ENCODE peak calls at places on chromosomes 3 and 15, in six cellular contexts. S is T-helper 9 cell, F is amygdala, C is renal cortical epithelial cell, Z is uterus, G is neural crest cell. Y is an unnamed sample.

GRCh38 chr15:93929375-93930094 is 301.8 kb upstream of the MCTP2 start:
- DNase-seq in C (no peak), S (no peak), G (no peak), Z (peak), F (no peak), Y (no peak)

GRCh38 chr3:19213608-19214220 is 65.4 kb downstream of the KCNH8 start:
- DNase-seq in F (no peak), Z (peak), G (no peak), C (peak), S (no peak), Y (no peak)

GRCh38 chr3:120506828-120507774 is 56.3 kb upstream of the FSTL1 start:
- DNase-seq in F (no peak), G (no peak), S (no peak), C (peak), Z (peak), Y (no peak)

GRCh38 chr3:43076857-43077256 is 29.0 kb downstream of the POMGNT2 start:
- DNase-seq in C (peak), S (no peak), Z (no peak), G (no peak), F (no peak), Y (no peak)

GRCh38 chr15:48507416-48508065 is 138.0 kb downstream of the FBN1 start:
- DNase-seq in G (peak), Z (peak), S (no peak), F (no peak), C (peak), Y (no peak)

GRCh38 chr3:30370681-30371271 is 235.6 kb upstream of the TGFBR2 start:
- DNase-seq in C (peak), G (no peak), F (no peak), Z (no peak), S (no peak), Y (no peak)

GRCh38 chr3:115930168-115930567 is 306.9 kb downstream of the GAP43 start:
- DNase-seq in S (no peak), Z (no peak), C (no peak), G (no peak), F (no peak), Y (no peak)

GRCh38 chr3:45402138-45402537 is 13.8 kb downstream of the LARS2 start:
- DNase-seq in G (no peak), S (no peak), F (no peak), C (peak), Z (no peak), Y (no peak)

GRCh38 chr15:33864360-33865075 is 103.8 kb upstream of the CHRM5 start:
- DNase-seq in G (no peak), C (no peak), S (no peak), Z (no peak), F (no peak), Y (no peak)

GRCh38 chr3:153354641-153355040 is 192.6 kb downstream of the RAP2B start:
- DNase-seq in F (no peak), G (no peak), Z (no peak), C (no peak), S (no peak), Y (no peak)

GRCh38 chr3:170608475-170608874 is 22.6 kb upstream of the SLC7A14 start:
- DNase-seq in Z (no peak), G (no peak), S (no peak), C (no peak), F (no peak), Y (no peak)

GRCh38 chr3:152413244-152413643 is 144.5 kb downstream of the MBNL1 start:
- DNase-seq in Z (no peak), F (no peak), G (no peak), S (no peak), C (no peak), Y (no peak)

GRCh38 chr15:63605816-63606215 is 8.6 kb downstream of the FBXL22 start:
- DNase-seq in G (no peak), S (peak), Z (no peak), F (no peak), C (no peak), Y (peak)

GRCh38 chr15:96344120-96344705 is 13.7 kb downstream of the NR2F2 start:
- DNase-seq in C (no peak), S (no peak), F (no peak), Z (no peak), G (no peak), Y (no peak)

GRCh38 chr15:82172506-82172905 is 90.0 kb downstream of the EFL1 start:
- DNase-seq in S (no peak), Z (no peak), G (no peak), C (no peak), F (no peak), Y (no peak)

GRCh38 chr3:198079771-198080520 is 119.9 kb downstream of the LMLN start:
- DNase-seq in F (no peak), S (peak), Z (no peak), G (peak), C (peak), Y (peak)

GRCh38 chr3:120039642-120040610 is 54.3 kb downstream of the GSK3B start:
- DNase-seq in S (no peak), Z (no peak), G (no peak), F (no peak), C (no peak), Y (no peak)

GRCh38 chr3:170714151-170714550 is 128.3 kb upstream of the SLC7A14 start:
- DNase-seq in S (no peak), F (no peak), G (no peak), Z (no peak), C (peak), Y (no peak)

Y was measured in T-helper 1 cell.